ENCODE peak calls at places on chromosomes 2 and 18, in six cellular contexts. One of them, this sample, is unnamed.
A peak's percentile ranks its signal among the peaks of the same experiment; 100 is the strongest.

GRCh38 chr18:58491113-58491696 is 137.7 kb downstream of the ALPK2 start:
- ATAC-seq in A549: no peak
- ATAC-seq in upper lobe of left lung: no peak
- ATAC-seq in HepG2: no peak
- ATAC-seq in GM12878: no peak
- ATAC-seq in K562: no peak
- ATAC-seq in this sample: no peak

GRCh38 chr2:46258937-46259781 is 38.0 kb upstream of the EPAS1 start:
- ATAC-seq in A549: no peak
- ATAC-seq in upper lobe of left lung: no peak
- ATAC-seq in HepG2: no peak
- ATAC-seq in GM12878: no peak
- ATAC-seq in K562: peak; percentile 86
- ATAC-seq in this sample: peak; percentile 31

GRCh38 chr2:26711457-26712155 is 19.1 kb downstream of the KCNK3 start:
- ATAC-seq in A549: no peak
- ATAC-seq in upper lobe of left lung: no peak
- ATAC-seq in HepG2: no peak
- ATAC-seq in GM12878: no peak
- ATAC-seq in K562: no peak
- ATAC-seq in this sample: no peak

GRCh38 chr2:156933580-156934225 is 323.8 kb upstream of the GALNT5 start:
- ATAC-seq in A549: no peak
- ATAC-seq in upper lobe of left lung: no peak
- ATAC-seq in HepG2: no peak
- ATAC-seq in GM12878: no peak
- ATAC-seq in K562: no peak
- ATAC-seq in this sample: no peak

GRCh38 chr2:170005702-170006101 is 172.2 kb upstream of the MYO3B start:
- ATAC-seq in A549: peak; percentile 85
- ATAC-seq in upper lobe of left lung: no peak
- ATAC-seq in HepG2: peak; percentile 65
- ATAC-seq in GM12878: peak; percentile 37
- ATAC-seq in K562: peak; percentile 92
- ATAC-seq in this sample: no peak

GRCh38 chr18:36655074-36655473 is 173.7 kb downstream of the TPGS2 start:
- ATAC-seq in A549: no peak
- ATAC-seq in upper lobe of left lung: no peak
- ATAC-seq in HepG2: no peak
- ATAC-seq in GM12878: peak; percentile 39
- ATAC-seq in K562: no peak
- ATAC-seq in this sample: no peak

GRCh38 chr18:986071-986470 is 81.4 kb downstream of the ADCYAP1 start:
- ATAC-seq in A549: no peak
- ATAC-seq in upper lobe of left lung: no peak
- ATAC-seq in HepG2: no peak
- ATAC-seq in GM12878: no peak
- ATAC-seq in K562: no peak
- ATAC-seq in this sample: no peak

GRCh38 chr2:173678186-173678585 is 287.0 kb downstream of the SP3 start:
- ATAC-seq in A549: no peak
- ATAC-seq in upper lobe of left lung: no peak
- ATAC-seq in HepG2: no peak
- ATAC-seq in GM12878: no peak
- ATAC-seq in K562: no peak
- ATAC-seq in this sample: no peak

GRCh38 chr18:62196978-62197377 is 9.9 kb downstream of the RELCH start:
- ATAC-seq in A549: no peak
- ATAC-seq in upper lobe of left lung: no peak
- ATAC-seq in HepG2: no peak
- ATAC-seq in GM12878: no peak
- ATAC-seq in K562: no peak
- ATAC-seq in this sample: no peak

GRCh38 chr2:110713508-110714362 is 18.6 kb upstream of the ACOXL start:
- ATAC-seq in A549: peak; percentile 59
- ATAC-seq in upper lobe of left lung: no peak
- ATAC-seq in HepG2: no peak
- ATAC-seq in GM12878: peak; percentile 55
- ATAC-seq in K562: peak; percentile 63
- ATAC-seq in this sample: no peak

GRCh38 chr2:32832821-32833220 is 113.9 kb upstream of the LTBP1 start:
- ATAC-seq in A549: no peak
- ATAC-seq in upper lobe of left lung: no peak
- ATAC-seq in HepG2: peak; percentile 31
- ATAC-seq in GM12878: no peak
- ATAC-seq in K562: no peak
- ATAC-seq in this sample: no peak

DNA sequence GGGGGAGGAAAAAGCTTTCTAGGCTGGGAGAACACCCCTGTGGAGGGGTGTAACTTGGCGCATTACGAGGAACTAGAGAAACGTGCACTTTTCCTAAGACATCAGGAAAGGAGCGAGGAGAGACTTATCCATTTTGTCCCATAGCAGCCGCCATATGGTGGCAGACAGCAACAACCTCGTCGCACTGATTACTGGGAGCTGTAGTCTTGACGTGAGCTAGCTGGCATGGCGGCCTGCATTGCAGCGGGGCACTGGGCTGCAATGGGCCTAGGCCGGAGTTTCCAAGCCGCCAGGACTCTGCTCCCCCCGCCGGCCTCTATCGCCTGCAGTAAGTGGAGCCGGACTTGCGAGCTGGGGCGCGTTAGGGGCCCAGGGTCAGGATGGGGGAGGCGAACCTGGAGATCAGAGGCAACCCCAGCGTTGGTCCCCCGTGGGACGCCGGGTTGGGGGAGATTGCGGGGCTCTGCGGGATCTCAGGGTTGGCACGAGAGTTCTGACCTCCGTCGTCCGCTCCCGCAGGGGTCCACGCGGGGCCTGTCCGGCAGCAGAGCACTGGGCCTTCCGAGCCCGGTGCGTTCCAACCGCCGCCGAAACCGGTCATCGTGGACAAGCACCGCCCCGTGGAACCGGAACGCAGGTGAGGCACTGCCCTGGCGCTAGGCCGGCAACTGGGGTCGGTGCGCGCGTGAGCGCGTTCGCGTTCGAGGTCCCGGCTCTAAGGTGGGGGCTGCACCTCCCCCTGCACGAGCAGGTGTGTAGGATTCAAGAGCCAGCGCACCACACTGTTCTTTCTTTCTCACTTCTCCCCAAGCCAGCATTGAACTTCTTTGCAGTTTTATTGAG is at the start of gene MRPL19:
- ATAC-seq in A549: peak; percentile 98
- ATAC-seq in upper lobe of left lung: peak; percentile 99
- ATAC-seq in HepG2: peak; percentile 99
- ATAC-seq in GM12878: peak; percentile 97
- ATAC-seq in K562: peak; percentile 97
- ATAC-seq in this sample: peak; percentile 94
- TF ChIP-seq EP300 in A549: no peak
- TF ChIP-seq EP300 in upper lobe of left lung: no peak
- TF ChIP-seq EP300 in HepG2: no peak
- TF ChIP-seq EP300 in GM12878: no peak
- TF ChIP-seq EP300 in K562: no peak
- TF ChIP-seq EP300 in this sample: no peak

GRCh38 chr2:67337903-67338302 is 59.2 kb upstream of the ETAA1 start:
- ATAC-seq in A549: no peak
- ATAC-seq in upper lobe of left lung: no peak
- ATAC-seq in HepG2: no peak
- ATAC-seq in GM12878: no peak
- ATAC-seq in K562: no peak
- ATAC-seq in this sample: no peak
- TF ChIP-seq CTCF in A549: no peak
- TF ChIP-seq CTCF in upper lobe of left lung: no peak
- TF ChIP-seq CTCF in HepG2: no peak
- TF ChIP-seq CTCF in GM12878: no peak
- TF ChIP-seq CTCF in K562: no peak
- TF ChIP-seq CTCF in this sample: no peak

GRCh38 chr2:60884795-60885194 is 3.4 kb downstream of the REL start:
- ATAC-seq in A549: no peak
- ATAC-seq in upper lobe of left lung: no peak
- ATAC-seq in HepG2: no peak
- ATAC-seq in GM12878: no peak
- ATAC-seq in K562: peak; percentile 9
- ATAC-seq in this sample: no peak

GRCh38 chr2:60882971-60883753 is 1.8 kb downstream of the REL start:
- ATAC-seq in A549: no peak
- ATAC-seq in upper lobe of left lung: no peak
- ATAC-seq in HepG2: no peak
- ATAC-seq in GM12878: peak; percentile 57
- ATAC-seq in K562: peak; percentile 53
- ATAC-seq in this sample: no peak

GRCh38 chr2:60880633-60880987 is 764 bp upstream of the REL start:
- ATAC-seq in A549: peak; percentile 13
- ATAC-seq in upper lobe of left lung: peak; percentile 17
- ATAC-seq in HepG2: peak; percentile 1
- ATAC-seq in GM12878: no peak
- ATAC-seq in K562: no peak
- ATAC-seq in this sample: peak; percentile 21

GRCh38 chr2:60883896-60884295 is 2.5 kb downstream of the REL start:
- ATAC-seq in A549: no peak
- ATAC-seq in upper lobe of left lung: no peak
- ATAC-seq in HepG2: no peak
- ATAC-seq in GM12878: no peak
- ATAC-seq in K562: no peak
- ATAC-seq in this sample: no peak

GRCh38 chr2:60880988-60881932 is at the start of gene REL:
- ATAC-seq in A549: peak; percentile 94
- ATAC-seq in upper lobe of left lung: peak; percentile 98
- ATAC-seq in HepG2: peak; percentile 93
- ATAC-seq in GM12878: peak; percentile 77
- ATAC-seq in K562: peak; percentile 85
- ATAC-seq in this sample: peak; percentile 98
- TF ChIP-seq EP300 in A549: no peak
- TF ChIP-seq EP300 in upper lobe of left lung: no peak
- TF ChIP-seq EP300 in HepG2: peak; percentile 38
- TF ChIP-seq EP300 in GM12878: peak; percentile 76
- TF ChIP-seq EP300 in K562: no peak
- TF ChIP-seq EP300 in this sample: no peak

GRCh38 chr2:125313806-125314205 is 1288.7 kb downstream of the CNTNAP5 start:
- ATAC-seq in A549: no peak
- ATAC-seq in upper lobe of left lung: no peak
- ATAC-seq in HepG2: peak; percentile 27
- ATAC-seq in GM12878: no peak
- ATAC-seq in K562: no peak
- ATAC-seq in this sample: no peak
- TF ChIP-seq CTCF in A549: no peak
- TF ChIP-seq CTCF in upper lobe of left lung: no peak
- TF ChIP-seq CTCF in HepG2: no peak
- TF ChIP-seq CTCF in GM12878: no peak
- TF ChIP-seq CTCF in K562: no peak
- TF ChIP-seq CTCF in this sample: no peak

This sample was measured in gastroesophageal sphincter.